ENCODE peak calls at places on chromosome 9, in five cellular contexts. L, I, B, W and E are unnamed samples.

GRCh38 chr9:88852794-88853193 is 138.5 kb upstream of the S1PR3 start:
- DNase-seq in L (no peak), I (no peak), B (peak), W (no peak), E (peak)

GRCh38 chr9:33466565-33467495 is 6.9 kb downstream of the NOL6 start:
- DNase-seq in L (no peak), I (peak), B (peak), W (no peak), E (no peak)

GRCh38 chr9:114046237-114046755 is 31.8 kb downstream of the AMBP start:
- DNase-seq in L (no peak), I (no peak), B (no peak), W (no peak), E (no peak)

GRCh38 chr9:27054841-27055240 is 49.4 kb upstream of the LRRC19 start:
- DNase-seq in L (no peak), I (peak), B (no peak), W (no peak), E (no peak)

GRCh38 chr9:2943016-2943415 is 99.1 kb upstream of the PUM3 start:
- DNase-seq in L (no peak), I (no peak), B (no peak), W (no peak), E (no peak)

GRCh38 chr9:18606831-18607230 is 132.9 kb downstream of the ADAMTSL1 start:
- DNase-seq in L (peak), I (no peak), B (no peak), W (no peak), E (no peak)

GRCh38 chr9:113361304-113362018 is 12.1 kb downstream of the BSPRY start:
- DNase-seq in L (no peak), I (no peak), B (peak), W (no peak), E (no peak)

GRCh38 chr9:35771524-35771923 is 17.4 kb upstream of the MSMP start:
- DNase-seq in L (no peak), I (peak), B (peak), W (no peak), E (no peak)

GRCh38 chr9:132242621-132243155 is 80.8 kb downstream of the NTNG2 start:
- DNase-seq in L (no peak), I (no peak), B (no peak), W (no peak), E (no peak)

GRCh38 chr9:113480612-113481011 is 17.1 kb downstream of the RGS3 start:
- DNase-seq in L (no peak), I (no peak), B (no peak), W (no peak), E (no peak)

GRCh38 chr9:87786876-87787275 is 61.0 kb downstream of the CTSL start:
- DNase-seq in L (no peak), I (no peak), B (no peak), W (no peak), E (no peak)

GRCh38 chr9:121333950-121334773 is 35.9 kb downstream of the STOM start:
- DNase-seq in L (no peak), I (no peak), B (peak), W (no peak), E (no peak)

GRCh38 chr9:130114741-130115140 is 57.5 kb upstream of the NCS1 start:
- DNase-seq in L (no peak), I (no peak), B (no peak), W (no peak), E (no peak)

GRCh38 chr9:88775037-88775471 is 216.2 kb upstream of the S1PR3 start:
- DNase-seq in L (no peak), I (no peak), B (peak), W (no peak), E (no peak)

GRCh38 chr9:29514336-29514735 is 1941.1 kb upstream of the C9orf72 start:
- DNase-seq in L (no peak), I (no peak), B (no peak), W (no peak), E (no peak)

GRCh38 chr9:21919377-21920362 is 74.5 kb downstream of the CDKN2A start:
- DNase-seq in L (no peak), I (peak), B (no peak), W (peak), E (peak)

GRCh38 chr9:124505006-124505900 is 1.9 kb downstream of the NR5A1 start:
- DNase-seq in L (no peak), I (no peak), B (no peak), W (no peak), E (no peak)
- TF ChIP-seq EZH2 in L (no peak), I (no peak), B (no peak), W (no peak), E (no peak)

GRCh38 chr9:37619806-37620205 is 27.4 kb upstream of the TOMM5 start:
- DNase-seq in L (no peak), I (no peak), B (no peak), W (no peak), E (no peak)

GRCh38 chr9:37617161-37617560 is 24.8 kb upstream of the TOMM5 start:
- DNase-seq in L (no peak), I (no peak), B (no peak), W (no peak), E (no peak)

GRCh38 chr9:37620386-37620785 is 28.0 kb upstream of the TOMM5 start:
- DNase-seq in L (no peak), I (no peak), B (no peak), W (no peak), E (no peak)

GRCh38 chr9:37617837-37618236 is 25.4 kb upstream of the TOMM5 start:
- DNase-seq in L (no peak), I (no peak), B (no peak), W (no peak), E (no peak)

GRCh38 chr9:37618817-37619216 is 26.4 kb upstream of the TOMM5 start:
- DNase-seq in L (no peak), I (no peak), B (no peak), W (no peak), E (no peak)
- TF ChIP-seq RAD21 in L (no peak), I (no peak), B (no peak), W (no peak), E (no peak)

GRCh38 chr9:84493284-84493947 is 152.9 kb upstream of the SLC28A3 start:
- DNase-seq in L (no peak), I (no peak), B (no peak), W (no peak), E (no peak)
- TF ChIP-seq CEBPB in L (no peak), I (no peak), B (no peak), W (no peak), E (no peak)

GRCh38 chr9:19788152-19788551 is 685 bp downstream of the SLC24A2 start:
- DNase-seq in L (no peak), I (no peak), B (no peak), W (no peak), E (no peak)
- TF ChIP-seq EZH2 in L (no peak), I (no peak), B (no peak), W (no peak), E (no peak)

GRCh38 chr9:38440511-38440910 is 16.3 kb upstream of the IGFBPL1 start:
- DNase-seq in L (no peak), I (no peak), B (no peak), W (no peak), E (no peak)

GRCh38 chr9:38439916-38440301 is 15.7 kb upstream of the IGFBPL1 start:
- DNase-seq in L (no peak), I (no peak), B (no peak), W (no peak), E (no peak)

GRCh38 chr9:38442473-38443096 is 18.3 kb upstream of the IGFBPL1 start:
- DNase-seq in L (no peak), I (no peak), B (no peak), W (no peak), E (no peak)

GRCh38 chr9:38443181-38443580 is 18.9 kb upstream of the IGFBPL1 start:
- DNase-seq in L (no peak), I (peak), B (no peak), W (no peak), E (no peak)

GRCh38 chr9:38441347-38442085 is 17.3 kb upstream of the IGFBPL1 start:
- DNase-seq in L (no peak), I (no peak), B (no peak), W (no peak), E (no peak)
- TF ChIP-seq RAD21 in L (no peak), I (no peak), B (no peak), W (no peak), E (no peak)

DNA sequence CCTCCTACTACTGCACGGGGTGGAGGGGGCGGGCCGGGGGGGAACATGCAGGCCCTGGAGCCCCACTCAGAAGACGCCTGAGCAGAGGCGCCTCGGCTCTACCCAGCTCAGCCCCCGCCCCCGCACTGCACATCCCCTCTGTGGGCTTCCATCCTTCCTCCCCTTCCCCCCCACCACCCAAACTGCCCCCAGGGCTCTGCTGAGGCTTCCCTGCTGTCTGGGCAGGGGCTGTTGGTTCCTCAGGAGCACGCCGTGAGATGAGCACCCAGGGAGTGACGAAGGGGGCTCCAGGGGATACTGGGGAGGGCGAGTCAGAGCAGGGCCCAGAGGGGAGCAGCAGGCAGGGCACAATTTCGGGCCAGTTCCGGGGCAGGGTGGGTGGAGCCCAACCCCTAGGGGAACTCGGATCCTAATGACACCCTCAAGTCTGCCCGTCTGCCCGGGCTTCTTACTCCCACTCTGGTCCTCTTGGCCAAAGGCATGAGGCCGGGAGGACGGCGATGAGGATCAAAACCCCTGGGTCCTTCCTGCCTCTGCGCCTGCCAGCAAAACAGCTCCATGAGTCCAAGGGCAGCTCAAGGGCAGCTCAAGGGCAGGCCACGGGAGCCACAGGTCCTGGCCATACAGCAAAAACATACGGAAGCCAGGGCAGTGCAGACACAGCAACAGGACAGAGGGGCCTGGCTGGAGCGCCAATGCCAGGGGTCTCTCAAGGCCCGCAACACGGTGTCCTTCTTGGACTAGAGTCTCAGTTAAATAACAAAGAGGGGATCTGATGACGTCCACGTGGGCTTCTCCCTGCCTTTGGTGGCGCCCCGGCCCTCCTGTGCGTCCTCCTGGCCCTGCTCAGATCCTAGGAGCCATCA is 200.9 kb downstream of the AUH start:
- DNase-seq in L (no peak), I (no peak), B (no peak), W (no peak), E (no peak)
- TF ChIP-seq CEBPB in L (no peak), I (no peak), B (no peak), W (no peak), E (no peak)

DNA sequence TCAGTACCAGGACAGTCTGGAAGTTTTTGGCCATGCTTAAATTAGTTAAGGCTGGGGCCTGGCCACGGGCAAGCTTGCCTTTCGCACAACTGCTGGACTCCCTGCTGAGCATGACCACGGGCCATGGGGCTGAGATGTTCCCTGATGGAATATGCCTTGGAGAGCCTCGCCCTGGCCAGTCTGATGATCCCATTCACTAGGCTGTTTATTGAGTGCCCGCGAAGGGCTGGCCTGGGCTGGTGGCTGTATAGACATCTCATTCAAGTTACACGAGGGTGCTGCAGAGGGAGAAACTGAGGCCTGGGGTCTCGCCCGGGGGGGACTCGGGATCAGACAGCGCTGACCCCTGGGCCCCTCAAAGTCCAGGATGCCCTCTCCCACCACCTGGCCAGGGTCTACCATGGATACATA is 7.8 kb upstream of the RXRA start:
- DNase-seq in L (no peak), I (no peak), B (no peak), W (no peak), E (no peak)
- TF ChIP-seq EZH2 in L (no peak), I (no peak), B (no peak), W (no peak), E (no peak)